ENCODE peak calls at places on chromosome 1, in six cellular contexts. One of them, this sample, is unnamed.

GRCh38 chr1:22383526-22384291 is 67.9 kb upstream of the ZBTB40 start:
- DNase-seq in neural progenitor cell: no peak
- DNase-seq in mesendoderm: no peak
- DNase-seq in NT2/D1: no peak
- DNase-seq in astrocyte: no peak
- DNase-seq in neuronal stem cell: no peak
- DNase-seq in this sample: no peak

GRCh38 chr1:183676515-183677189 is 23.5 kb upstream of the APOBEC4 start:
- DNase-seq in neural progenitor cell: no peak
- DNase-seq in mesendoderm: peak
- DNase-seq in NT2/D1: no peak
- DNase-seq in astrocyte: peak
- DNase-seq in neuronal stem cell: no peak
- DNase-seq in this sample: no peak

GRCh38 chr1:173202430-173203145 is 4.5 kb downstream of the TNFSF4 start:
- DNase-seq in neural progenitor cell: peak
- DNase-seq in mesendoderm: peak
- DNase-seq in NT2/D1: peak
- DNase-seq in astrocyte: peak
- DNase-seq in neuronal stem cell: peak
- DNase-seq in this sample: peak

GRCh38 chr1:59156526-59157196 is 140.2 kb upstream of the FGGY start:
- DNase-seq in neural progenitor cell: peak
- DNase-seq in mesendoderm: peak
- DNase-seq in NT2/D1: peak
- DNase-seq in astrocyte: peak
- DNase-seq in neuronal stem cell: peak
- DNase-seq in this sample: no peak

GRCh38 chr1:168520052-168520751 is 23.6 kb downstream of the XCL2 start:
- DNase-seq in neural progenitor cell: peak
- DNase-seq in mesendoderm: peak
- DNase-seq in NT2/D1: no peak
- DNase-seq in astrocyte: no peak
- DNase-seq in neuronal stem cell: no peak
- DNase-seq in this sample: no peak

GRCh38 chr1:159009704-159010361 is at the start of gene IFI16:
- DNase-seq in neural progenitor cell: no peak
- DNase-seq in mesendoderm: peak
- DNase-seq in NT2/D1: no peak
- DNase-seq in astrocyte: peak
- DNase-seq in neuronal stem cell: no peak
- DNase-seq in this sample: peak

GRCh38 chr1:230195199-230195598 is 128.2 kb downstream of the GALNT2 start:
- DNase-seq in neural progenitor cell: no peak
- DNase-seq in mesendoderm: no peak
- DNase-seq in NT2/D1: no peak
- DNase-seq in astrocyte: no peak
- DNase-seq in neuronal stem cell: no peak
- DNase-seq in this sample: no peak

GRCh38 chr1:151494741-151495281 is 16.4 kb upstream of the CGN start:
- DNase-seq in neural progenitor cell: peak
- DNase-seq in mesendoderm: peak
- DNase-seq in NT2/D1: no peak
- DNase-seq in astrocyte: peak
- DNase-seq in neuronal stem cell: no peak
- DNase-seq in this sample: no peak

GRCh38 chr1:227213426-227213825 is 104.9 kb downstream of the CDC42BPA start:
- DNase-seq in neural progenitor cell: no peak
- DNase-seq in mesendoderm: no peak
- DNase-seq in NT2/D1: no peak
- DNase-seq in astrocyte: no peak
- DNase-seq in neuronal stem cell: no peak
- DNase-seq in this sample: no peak

GRCh38 chr1:19390901-19391595 is 78.9 kb downstream of the SLC66A1 start:
- DNase-seq in neural progenitor cell: peak
- DNase-seq in mesendoderm: peak
- DNase-seq in NT2/D1: no peak
- DNase-seq in astrocyte: peak
- DNase-seq in neuronal stem cell: no peak
- DNase-seq in this sample: peak

GRCh38 chr1:158943059-158943458 is 11.7 kb downstream of the PYHIN1 start:
- DNase-seq in neural progenitor cell: no peak
- DNase-seq in mesendoderm: no peak
- DNase-seq in NT2/D1: no peak
- DNase-seq in astrocyte: no peak
- DNase-seq in neuronal stem cell: no peak
- DNase-seq in this sample: no peak

GRCh38 chr1:206834711-206835110 is 30.7 kb upstream of the IL20 start:
- DNase-seq in neural progenitor cell: no peak
- DNase-seq in mesendoderm: peak
- DNase-seq in NT2/D1: no peak
- DNase-seq in astrocyte: no peak
- DNase-seq in neuronal stem cell: no peak
- DNase-seq in this sample: no peak

GRCh38 chr1:46969014-46969619 is 27.8 kb upstream of the CYP4A11 start:
- DNase-seq in neural progenitor cell: no peak
- DNase-seq in mesendoderm: peak
- DNase-seq in NT2/D1: no peak
- DNase-seq in astrocyte: no peak
- DNase-seq in neuronal stem cell: no peak
- DNase-seq in this sample: no peak

DNA sequence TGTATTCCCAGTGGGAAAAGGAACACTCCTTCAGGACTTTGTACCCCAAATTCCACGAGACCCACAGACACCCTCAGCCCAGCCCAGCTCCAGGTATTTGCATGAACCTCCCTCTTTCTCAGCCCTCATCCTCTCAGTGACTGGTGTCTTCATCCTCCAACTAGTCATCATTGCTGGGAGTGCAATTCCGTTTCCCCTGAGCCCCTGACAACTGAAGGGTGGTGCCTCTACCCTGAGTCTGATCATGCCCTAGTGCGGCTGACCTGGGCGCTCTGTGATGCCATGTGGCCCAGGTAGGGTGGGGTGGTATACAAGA is 3.8 kb upstream of the ZNF692 start:
- DNase-seq in neural progenitor cell: no peak
- DNase-seq in mesendoderm: no peak
- DNase-seq in NT2/D1: no peak
- DNase-seq in astrocyte: no peak
- DNase-seq in neuronal stem cell: no peak
- DNase-seq in this sample: peak
- H3K9ac ChIP-seq in neural progenitor cell: no peak
- H3K9ac ChIP-seq in mesendoderm: peak
- H3K9ac ChIP-seq in NT2/D1: peak
- H3K9ac ChIP-seq in astrocyte: peak
- H3K9ac ChIP-seq in neuronal stem cell: peak
- H3K9ac ChIP-seq in this sample: peak

GRCh38 chr1:232016636-232017035 is 390.0 kb downstream of the DISC1 start:
- DNase-seq in neural progenitor cell: no peak
- DNase-seq in mesendoderm: no peak
- DNase-seq in NT2/D1: no peak
- DNase-seq in astrocyte: peak
- DNase-seq in neuronal stem cell: no peak
- DNase-seq in this sample: no peak

GRCh38 chr1:232011961-232012360 is 385.4 kb downstream of the DISC1 start:
- DNase-seq in neural progenitor cell: no peak
- DNase-seq in mesendoderm: peak
- DNase-seq in NT2/D1: no peak
- DNase-seq in astrocyte: peak
- DNase-seq in neuronal stem cell: no peak
- DNase-seq in this sample: no peak

GRCh38 chr1:232014941-232015340 is 388.4 kb downstream of the DISC1 start:
- DNase-seq in neural progenitor cell: no peak
- DNase-seq in mesendoderm: no peak
- DNase-seq in NT2/D1: no peak
- DNase-seq in astrocyte: no peak
- DNase-seq in neuronal stem cell: no peak
- DNase-seq in this sample: no peak

GRCh38 chr1:232009741-232010140 is 383.2 kb downstream of the DISC1 start:
- DNase-seq in neural progenitor cell: no peak
- DNase-seq in mesendoderm: no peak
- DNase-seq in NT2/D1: no peak
- DNase-seq in astrocyte: no peak
- DNase-seq in neuronal stem cell: no peak
- DNase-seq in this sample: no peak

GRCh38 chr1:232012773-232013386 is 386.3 kb downstream of the DISC1 start:
- DNase-seq in neural progenitor cell: no peak
- DNase-seq in mesendoderm: no peak
- DNase-seq in NT2/D1: no peak
- DNase-seq in astrocyte: peak
- DNase-seq in neuronal stem cell: no peak
- DNase-seq in this sample: no peak
- H3K4me3 ChIP-seq in neural progenitor cell: no peak
- H3K4me3 ChIP-seq in mesendoderm: no peak
- H3K4me3 ChIP-seq in NT2/D1: no peak
- H3K4me3 ChIP-seq in astrocyte: no peak
- H3K4me3 ChIP-seq in neuronal stem cell: no peak
- H3K4me3 ChIP-seq in this sample: no peak

DNA sequence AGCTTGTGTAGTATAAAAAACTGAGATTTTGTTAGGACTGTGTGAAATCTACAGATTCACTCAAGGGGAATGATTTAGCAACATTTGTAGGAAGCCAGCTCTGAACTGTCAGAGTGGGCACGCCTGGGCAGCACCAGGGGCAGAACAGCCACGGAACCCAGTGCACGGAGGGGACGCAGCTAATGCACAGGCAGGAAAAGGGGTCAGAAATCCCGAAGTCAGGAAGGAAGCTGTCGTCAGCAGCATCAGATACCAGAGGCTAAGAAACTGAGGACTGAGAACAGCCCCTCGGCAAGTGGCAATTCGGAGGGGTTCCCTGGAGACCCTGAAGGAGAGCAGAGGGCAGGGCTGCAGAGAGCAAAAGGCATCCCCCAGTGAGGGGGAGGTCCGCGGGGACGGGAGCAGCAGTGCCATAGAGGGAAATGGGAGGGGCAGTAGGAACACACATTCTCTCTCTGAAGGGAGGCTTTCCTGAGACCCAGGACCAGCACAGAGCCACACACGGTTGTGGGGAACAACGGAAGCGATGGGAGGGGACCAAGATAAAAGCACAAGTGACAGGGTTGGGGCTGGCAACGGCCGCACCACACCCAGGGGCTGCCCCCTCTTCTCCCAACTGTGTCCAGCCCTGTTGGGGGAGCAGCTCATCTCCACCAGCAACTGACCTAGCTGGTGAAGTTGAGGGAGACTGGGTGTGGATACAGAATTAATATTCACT is 12.7 kb downstream of the UBE2J2 start:
- DNase-seq in neural progenitor cell: no peak
- DNase-seq in mesendoderm: no peak
- DNase-seq in NT2/D1: no peak
- DNase-seq in astrocyte: no peak
- DNase-seq in neuronal stem cell: no peak
- DNase-seq in this sample: no peak
- H3K9ac ChIP-seq in neural progenitor cell: no peak
- H3K9ac ChIP-seq in mesendoderm: no peak
- H3K9ac ChIP-seq in NT2/D1: peak
- H3K9ac ChIP-seq in astrocyte: no peak
- H3K9ac ChIP-seq in neuronal stem cell: no peak
- H3K9ac ChIP-seq in this sample: no peak

GRCh38 chr1:84884671-84885389 is 8.2 kb downstream of the LPAR3 start:
- DNase-seq in neural progenitor cell: no peak
- DNase-seq in mesendoderm: no peak
- DNase-seq in NT2/D1: no peak
- DNase-seq in astrocyte: no peak
- DNase-seq in neuronal stem cell: no peak
- DNase-seq in this sample: no peak
- H3K4me3 ChIP-seq in neural progenitor cell: no peak
- H3K4me3 ChIP-seq in mesendoderm: no peak
- H3K4me3 ChIP-seq in NT2/D1: no peak
- H3K4me3 ChIP-seq in astrocyte: no peak
- H3K4me3 ChIP-seq in neuronal stem cell: no peak
- H3K4me3 ChIP-seq in this sample: no peak

GRCh38 chr1:24117132-24117531 is 5.2 kb upstream of the MYOM3 start:
- DNase-seq in neural progenitor cell: no peak
- DNase-seq in mesendoderm: no peak
- DNase-seq in NT2/D1: no peak
- DNase-seq in astrocyte: no peak
- DNase-seq in neuronal stem cell: no peak
- DNase-seq in this sample: no peak
- H3K9ac ChIP-seq in neural progenitor cell: no peak
- H3K9ac ChIP-seq in mesendoderm: no peak
- H3K9ac ChIP-seq in NT2/D1: no peak
- H3K9ac ChIP-seq in astrocyte: no peak
- H3K9ac ChIP-seq in neuronal stem cell: no peak
- H3K9ac ChIP-seq in this sample: no peak

GRCh38 chr1:247440001-247440620 is 17.8 kb downstream of the OR2B11 start:
- DNase-seq in neural progenitor cell: no peak
- DNase-seq in mesendoderm: no peak
- DNase-seq in NT2/D1: no peak
- DNase-seq in astrocyte: no peak
- DNase-seq in neuronal stem cell: no peak
- DNase-seq in this sample: peak
- H3K4me3 ChIP-seq in neural progenitor cell: no peak
- H3K4me3 ChIP-seq in mesendoderm: no peak
- H3K4me3 ChIP-seq in NT2/D1: no peak
- H3K4me3 ChIP-seq in astrocyte: no peak
- H3K4me3 ChIP-seq in neuronal stem cell: no peak
- H3K4me3 ChIP-seq in this sample: no peak